ENCODE peak calls at places on chromosomes 5 and 9, in four cellular contexts. A is Panc1, E is NCI-H345, I is EL. K is an unnamed sample.

GRCh38 chr5:34589832-34590231 is 66.3 kb upstream of the RAI14 start:
- DNase-seq in I (no peak), E (no peak), A (no peak), K (no peak)

GRCh38 chr5:43210570-43210969 is 18.5 kb downstream of the NIM1K start:
- DNase-seq in I (no peak), A (no peak), E (no peak), K (no peak)

GRCh38 chr5:176446884-176447537 is 1.2 kb upstream of the FAF2 start:
- DNase-seq in I (peak), A (no peak), E (no peak), K (no peak)

GRCh38 chr5:180470966-180471582 is 23.1 kb upstream of the CNOT6 start:
- DNase-seq in A (peak), I (peak), E (peak), K (no peak)

GRCh38 chr5:33284681-33285080 is 156.1 kb upstream of the TARS1 start:
- DNase-seq in I (no peak), E (no peak), A (no peak), K (no peak)

GRCh38 chr9:35844628-35845301 is 15.7 kb downstream of the TMEM8B start:
- DNase-seq in A (no peak), I (peak), E (no peak), K (no peak)

GRCh38 chr5:18553269-18553668 is 919.0 kb downstream of the TAF11L14 start:
- DNase-seq in I (peak), A (peak), E (no peak), K (peak)

GRCh38 chr9:127531676-127532075 is 80.4 kb downstream of the LRSAM1 start:
- DNase-seq in I (no peak), E (no peak), A (no peak), K (no peak)

GRCh38 chr5:14385022-14385421 is 196.6 kb upstream of the OTULINL start:
- DNase-seq in I (no peak), A (no peak), E (no peak), K (no peak)

GRCh38 chr5:113749334-113749733 is 235.8 kb downstream of the YTHDC2 start:
- DNase-seq in E (no peak), I (no peak), A (no peak), K (no peak)

GRCh38 chr5:82467006-82467561 is 188.9 kb upstream of the RPS23 start:
- DNase-seq in A (no peak), I (peak), E (no peak), K (no peak)

GRCh38 chr5:148699028-148699427 is 44.7 kb upstream of the HTR4 start:
- DNase-seq in A (no peak), I (no peak), E (no peak), K (no peak)

GRCh38 chr9:13151489-13151888 is 128.0 kb downstream of the MPDZ start:
- DNase-seq in A (no peak), E (no peak), I (no peak), K (no peak)

GRCh38 chr9:36913393-36914211 is 120.5 kb downstream of the PAX5 start:
- DNase-seq in I (no peak), E (no peak), A (no peak), K (no peak)

GRCh38 chr5:122751293-122751753 is 23.6 kb upstream of the SNX2 start:
- DNase-seq in E (no peak), I (peak), A (no peak), K (no peak)